ENCODE peak calls at places on chromosomes 7 and 10, in four cellular contexts. I, K, N and C are unnamed samples.

GRCh38 chr10:122060250-122060649 is 71.3 kb downstream of the TACC2 start:
- DNase-seq in N (no peak), K (no peak), I (no peak), C (no peak)

GRCh38 chr7:129147723-129148122 is 3.2 kb downstream of the TSPAN33 start:
- DNase-seq in K (no peak), I (no peak), N (no peak), C (no peak)

GRCh38 chr10:28054211-28054888 is 55.5 kb upstream of the ODAD2 start:
- DNase-seq in K (no peak), N (no peak), I (no peak), C (no peak)

GRCh38 chr7:11486271-11486670 is 345.7 kb downstream of the THSD7A start:
- DNase-seq in K (no peak), N (no peak), I (peak), C (no peak)

GRCh38 chr10:2111936-2112335 is 374.6 kb upstream of the ADARB2 start:
- DNase-seq in K (peak), N (no peak), I (peak), C (peak)

GRCh38 chr10:113493195-113493594 is 59.7 kb upstream of the HABP2 start:
- DNase-seq in N (no peak), K (no peak), I (no peak), C (no peak)

GRCh38 chr7:20407585-20408466 is 77.1 kb downstream of the ITGB8 start:
- DNase-seq in K (no peak), N (no peak), I (peak), C (no peak)

GRCh38 chr7:44639701-44640321 is 33.4 kb downstream of the OGDH start:
- DNase-seq in N (no peak), I (peak), K (peak), C (no peak)

GRCh38 chr10:124180947-124181549 is 87.7 kb upstream of the CHST15 start:
- DNase-seq in K (no peak), N (no peak), I (no peak), C (no peak)

GRCh38 chr10:61197022-61197421 is 253.0 kb upstream of the RHOBTB1 start:
- DNase-seq in K (no peak), N (no peak), I (no peak), C (no peak)

GRCh38 chr7:69610675-69611037 is 12.4 kb downstream of the AUTS2 start:
- DNase-seq in K (no peak), I (no peak), N (no peak), C (no peak)

GRCh38 chr7:22979861-22980260 is 34.1 kb downstream of the HYCC1 start:
- DNase-seq in K (no peak), I (no peak), N (no peak), C (no peak)

GRCh38 chr10:77400041-77400440 is 237.6 kb downstream of the KCNMA1 start:
- DNase-seq in N (no peak), I (no peak), K (no peak), C (no peak)

GRCh38 chr10:92387289-92387940 is 96.4 kb downstream of the MARCHF5 start:
- DNase-seq in I (peak), K (peak), N (peak), C (peak)

GRCh38 chr10:24958701-24959392 is 6.4 kb upstream of the PRTFDC1 start:
- DNase-seq in N (peak), I (no peak), K (no peak), C (no peak)

GRCh38 chr10:115879372-115879771 is 393.6 kb downstream of the GFRA1 start:
- DNase-seq in N (no peak), I (no peak), K (no peak), C (no peak)
- TF ChIP-seq MAFK in N (no peak), I (no peak), K (no peak), C (no peak)

GRCh38 chr10:29386347-29386999 is 97.6 kb downstream of the LYZL1 start:
- DNase-seq in I (peak), N (peak), K (peak), C (no peak)
- TF ChIP-seq RFX5 in I (no peak), N (no peak), K (no peak), C (no peak)

GRCh38 chr10:14798631-14799030 is 23.9 kb upstream of the FAM107B start:
- DNase-seq in K (no peak), N (no peak), I (no peak), C (no peak)
- TF ChIP-seq RNF2 in K (no peak), N (no peak), I (no peak), C (no peak)

DNA sequence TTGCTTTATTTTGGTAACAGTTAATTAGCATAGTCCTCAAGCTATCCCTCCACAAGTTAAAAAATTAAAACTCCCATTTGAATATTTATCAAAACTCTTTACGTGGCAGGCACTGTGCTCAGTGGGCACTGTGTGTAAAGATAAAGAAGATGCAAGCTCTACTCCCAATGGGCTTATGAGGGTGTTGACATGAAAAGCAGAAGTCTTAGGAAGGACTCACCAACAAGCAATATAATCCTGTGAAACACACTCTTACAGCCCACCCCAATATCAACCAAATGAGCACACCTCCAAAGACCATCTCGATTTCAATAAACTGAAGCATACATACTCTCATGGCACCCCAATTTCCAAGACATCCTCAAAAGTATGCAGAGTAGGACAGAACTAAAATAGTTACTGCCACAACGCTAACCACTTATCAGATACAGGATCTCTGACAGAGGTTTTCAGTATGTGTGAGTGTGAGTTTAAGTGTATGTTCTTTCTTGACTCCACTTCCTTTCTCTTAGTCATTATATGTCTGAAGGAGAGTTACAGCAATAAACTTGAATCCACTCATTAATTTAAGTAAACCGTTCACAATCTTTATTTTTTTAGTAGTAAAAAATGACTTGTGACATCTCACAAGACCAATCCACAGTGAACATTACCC is 120.0 kb downstream of the PDE1C start:
- DNase-seq in K (no peak), N (no peak), I (no peak), C (no peak)
- TF ChIP-seq MAFK in K (no peak), N (no peak), I (no peak), C (no peak)

GRCh38 chr10:73495884-73496674 is at the start of gene PPP3CB:
- DNase-seq in I (peak), N (peak), K (peak), C (peak)

GRCh38 chr10:73494213-73494612 is 1.6 kb downstream of the PPP3CB start:
- DNase-seq in N (no peak), I (no peak), K (no peak), C (no peak)

GRCh38 chr10:73495226-73495883 is 469 bp downstream of the PPP3CB start:
- DNase-seq in I (peak), K (peak), N (peak), C (peak)

GRCh38 chr10:73494877-73495225 is 973 bp downstream of the PPP3CB start:
- DNase-seq in N (peak), K (no peak), I (no peak), C (no peak)

DNA sequence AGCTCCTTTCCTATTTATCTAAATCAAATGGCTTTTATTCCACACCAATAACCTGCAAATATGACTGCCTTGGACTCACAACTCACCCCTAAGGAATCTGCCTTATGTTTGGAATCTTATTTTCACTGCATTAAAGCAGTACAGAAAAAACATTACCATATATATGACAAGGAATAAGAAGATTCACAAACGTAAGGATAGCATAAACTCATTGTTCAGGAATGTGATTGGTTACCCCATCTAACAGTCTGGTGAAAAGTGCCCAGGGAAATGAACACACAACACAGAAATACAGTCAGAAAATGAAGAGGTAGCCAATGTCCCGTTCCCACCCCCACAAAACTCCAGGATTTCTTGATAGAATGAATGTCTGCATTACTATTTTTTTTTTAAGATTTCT is 2.0 kb downstream of the PPP3CB start:
- DNase-seq in K (no peak), N (no peak), I (no peak), C (no peak)
- TF ChIP-seq RFX5 in K (no peak), N (no peak), I (no peak), C (no peak)

GRCh38 chr7:150586068-150586777 is 19.0 kb downstream of the GIMAP4 start:
- DNase-seq in I (no peak), K (no peak), N (no peak), C (no peak)
- TF ChIP-seq RNF2 in I (no peak), K (no peak), N (no peak), C (no peak)

DNA sequence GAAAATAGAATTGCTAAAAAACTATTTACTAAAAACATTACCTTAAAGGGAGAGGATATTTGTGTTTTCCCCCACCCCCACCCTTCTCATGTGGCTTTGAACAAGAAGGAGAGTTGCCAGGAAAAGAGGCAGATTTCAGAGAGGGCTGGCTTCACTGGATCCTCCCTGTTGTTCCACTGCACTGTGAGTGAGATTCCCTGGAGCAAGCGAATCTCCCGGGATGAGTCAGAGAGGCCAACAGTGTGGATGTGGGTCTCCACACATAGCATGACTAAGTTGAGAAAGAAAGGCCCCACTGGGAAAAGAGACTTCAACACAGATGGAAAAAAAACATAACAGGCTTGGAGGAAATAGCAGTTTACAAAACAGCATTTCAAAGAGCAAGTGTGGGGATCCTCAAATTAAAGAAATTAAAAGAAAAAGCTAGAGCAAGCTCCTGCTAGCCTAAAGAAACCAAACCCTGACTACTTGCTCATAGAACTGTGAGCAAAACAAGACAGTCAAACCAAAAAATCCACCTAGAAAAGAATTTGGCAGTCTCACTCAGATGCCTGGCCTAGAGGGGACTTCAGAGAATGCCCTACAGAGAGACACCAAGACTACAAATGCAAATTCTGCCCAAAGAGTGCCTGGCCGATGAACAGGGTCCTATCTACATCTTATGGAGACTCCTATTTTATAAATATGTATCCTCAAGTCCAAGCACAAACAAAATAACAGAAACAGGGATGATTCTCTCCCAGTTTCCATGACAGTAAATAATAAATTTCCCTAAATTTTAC is 3.4 kb downstream of the CAV1 start:
- DNase-seq in K (no peak), I (peak), N (no peak), C (no peak)
- TF ChIP-seq MAFK in K (no peak), I (no peak), N (no peak), C (no peak)

GRCh38 chr7:631966-632830 is 94.3 kb upstream of the DNAAF5 start:
- DNase-seq in K (no peak), N (no peak), I (no peak), C (no peak)
- TF ChIP-seq RFX5 in K (no peak), N (no peak), I (no peak), C (no peak)